ENCODE peak calls at places on chromosomes 6 and 20, in ten cellular contexts. L is WTC11, K is MM.1S, Y is Calu3, F is fibroblast of mammary gland, T is lung, B is endothelial cell, G is lower leg skin, R is mucosa of descending colon, V is RWPE1. W is an unnamed sample.

GRCh38 chr20:46820682-46821081 is 74.0 kb upstream of the EYA2 start:
- DNase-seq in L (peak; percentile 64), K (no peak), Y (no peak), F (no peak), T (no peak), B (no peak), G (no peak), R (peak; percentile 65), V (no peak), W (no peak)

GRCh38 chr6:138517635-138518034 is 18.3 kb upstream of the NHSL1 start:
- DNase-seq in L (peak; percentile 66), K (peak; percentile 79), Y (peak; percentile 40), F (peak; percentile 47), T (no peak), B (peak; percentile 36), G (no peak), R (peak; percentile 67), V (peak; percentile 34), W (no peak)

GRCh38 chr6:87919001-87919400 is 128.6 kb upstream of the SPACA1 start:
- DNase-seq in L (no peak), K (no peak), Y (no peak), F (no peak), T (no peak), B (no peak), G (no peak), R (no peak), V (no peak), W (no peak)

GRCh38 chr6:15628499-15629131 is 34.2 kb downstream of the DTNBP1 start:
- DNase-seq in L (no peak), K (no peak), Y (no peak), F (peak; percentile 88), T (no peak), B (no peak), G (no peak), R (no peak), V (no peak), W (peak; percentile 59)

GRCh38 chr6:129886401-129887155 is 25.5 kb upstream of the TMEM244 start:
- DNase-seq in L (no peak), K (no peak), Y (no peak), F (no peak), T (no peak), B (no peak), G (no peak), R (no peak), V (no peak), W (no peak)

GRCh38 chr6:148934534-148934933 is 187.7 kb downstream of the UST start:
- DNase-seq in L (no peak), K (no peak), Y (no peak), F (peak; percentile 60), T (peak; percentile 39), B (no peak), G (peak; percentile 35), R (no peak), V (no peak), W (no peak)

GRCh38 chr20:57807418-57808265 is 97.8 kb upstream of the PMEPA1 start:
- DNase-seq in L (no peak), K (no peak), Y (no peak), F (no peak), T (no peak), B (no peak), G (no peak), R (no peak), V (no peak), W (no peak)

GRCh38 chr6:161010418-161010817 is 18.8 kb downstream of the MAP3K4 start:
- DNase-seq in L (no peak), K (no peak), Y (no peak), F (peak; percentile 85), T (no peak), B (no peak), G (no peak), R (no peak), V (peak; percentile 37), W (no peak)

GRCh38 chr6:144055121-144055931 is 40.0 kb downstream of the SF3B5 start:
- DNase-seq in L (no peak), K (peak; percentile 42), Y (no peak), F (no peak), T (no peak), B (no peak), G (no peak), R (no peak), V (no peak), W (no peak)

GRCh38 chr6:18507018-18507415 is 119.9 kb downstream of the RNF144B start:
- DNase-seq in L (no peak), K (no peak), Y (no peak), F (no peak), T (no peak), B (no peak), G (no peak), R (no peak), V (no peak), W (no peak)

GRCh38 chr20:11112837-11113236 is 439.0 kb upstream of the JAG1 start:
- DNase-seq in L (no peak), K (no peak), Y (no peak), F (peak; percentile 15), T (no peak), B (no peak), G (no peak), R (no peak), V (no peak), W (no peak)

GRCh38 chr6:89351632-89352328 is 742 bp downstream of the UBE2J1 start:
- DNase-seq in L (no peak), K (no peak), Y (no peak), F (no peak), T (no peak), B (no peak), G (no peak), R (no peak), V (no peak), W (no peak)

GRCh38 chr6:6556738-6557503 is 31.6 kb upstream of the LY86 start:
- DNase-seq in L (peak; percentile 71), K (peak; percentile 39), Y (peak; percentile 51), F (peak; percentile 48), T (no peak), B (peak; percentile 77), G (no peak), R (peak; percentile 48), V (peak; percentile 59), W (peak; percentile 23)

GRCh38 chr6:110551088-110551487 is 74.7 kb upstream of the SLC22A16 start:
- DNase-seq in L (no peak), K (no peak), Y (no peak), F (no peak), T (no peak), B (no peak), G (no peak), R (no peak), V (no peak), W (no peak)

GRCh38 chr6:70985151-70985550 is 28.3 kb upstream of the B3GAT2 start:
- DNase-seq in L (no peak), K (no peak), Y (no peak), F (no peak), T (no peak), B (no peak), G (no peak), R (no peak), V (no peak), W (no peak)

GRCh38 chr6:34344314-34344713 is 48.2 kb downstream of the NUDT3 start:
- DNase-seq in L (no peak), K (no peak), Y (no peak), F (no peak), T (no peak), B (no peak), G (no peak), R (no peak), V (no peak), W (no peak)
- TF ChIP-seq CTCF in L (no peak), K (no peak), Y (no peak), F (no peak), T (no peak), B (no peak), G (no peak), R (no peak), V (no peak), W (no peak)

DNA sequence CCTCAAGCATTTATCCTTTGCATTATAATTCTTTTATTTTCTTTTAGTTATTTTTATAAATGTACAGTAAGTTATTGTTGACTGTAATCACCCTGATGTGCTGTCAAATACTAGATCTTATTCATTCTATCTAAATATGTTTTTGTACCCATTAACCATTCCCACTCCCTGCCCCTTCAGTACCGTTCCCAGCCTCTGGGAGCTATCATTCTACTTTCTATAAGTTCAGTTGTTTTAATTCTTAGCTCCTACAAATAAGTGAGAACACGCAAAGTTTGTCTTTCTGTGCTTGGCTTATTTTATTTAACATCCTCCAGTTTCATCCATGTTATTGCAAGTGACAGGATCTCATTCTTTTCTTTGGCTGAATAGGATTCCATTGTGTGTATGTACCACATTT is 12.5 kb upstream of the ERVFRD-1 start:
- DNase-seq in L (no peak), K (no peak), Y (no peak), F (no peak), T (no peak), B (no peak), G (no peak), R (no peak), V (no peak), W (no peak)
- TF ChIP-seq CTCF in L (no peak), K (no peak), Y (no peak), F (peak; percentile 14), T (no peak), B (no peak), G (no peak), R (no peak), V (no peak), W (no peak)

DNA sequence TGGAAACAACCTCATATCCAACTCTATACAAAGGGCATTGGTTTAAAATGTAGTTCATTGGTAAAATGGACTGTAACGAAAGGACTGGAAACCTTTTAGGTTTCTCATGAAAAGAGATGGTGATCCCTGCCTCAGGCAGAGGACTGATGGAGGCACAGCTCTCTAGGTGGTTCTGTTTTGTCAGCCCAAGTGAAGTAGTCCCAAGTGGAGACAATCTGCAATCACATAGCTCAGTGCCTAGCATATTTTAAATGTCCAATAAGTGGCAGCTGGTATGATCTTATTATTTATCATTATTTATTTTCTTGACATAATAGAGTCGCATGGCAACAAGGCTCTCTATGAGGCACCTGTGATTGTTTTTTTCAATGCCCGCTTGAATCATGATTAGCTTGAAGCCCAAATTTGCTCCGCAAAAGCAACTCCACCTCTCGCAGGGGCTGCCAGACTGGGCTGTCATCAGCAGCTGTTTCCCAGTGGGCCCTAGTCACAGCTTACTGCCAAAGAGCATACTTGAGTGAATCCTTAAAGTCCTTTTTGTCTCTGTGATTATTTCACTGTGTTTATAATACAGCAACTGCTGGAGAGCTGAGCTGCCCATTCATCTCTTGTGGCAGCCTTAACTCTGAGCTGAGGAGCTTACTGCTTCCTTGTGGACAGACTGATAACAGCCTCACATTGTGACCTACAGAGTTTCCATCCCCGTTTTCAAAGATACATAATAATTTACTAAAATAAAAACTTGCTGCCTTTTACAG is 19.7 kb upstream of the ENPP1 start:
- DNase-seq in L (no peak), K (no peak), Y (no peak), F (peak; percentile 55), T (no peak), B (no peak), G (no peak), R (no peak), V (no peak), W (no peak)
- TF ChIP-seq CTCF in L (no peak), K (no peak), Y (no peak), F (peak; percentile 45), T (no peak), B (no peak), G (no peak), R (no peak), V (no peak), W (peak; percentile 56)

GRCh38 chr6:146775227-146775626 is 176.5 kb downstream of the ADGB start:
- DNase-seq in L (no peak), K (no peak), Y (no peak), F (peak; percentile 8), T (no peak), B (no peak), G (no peak), R (no peak), V (peak; percentile 2), W (no peak)
- TF ChIP-seq CTCF in L (no peak), K (no peak), Y (no peak), F (peak; percentile 5), T (no peak), B (no peak), G (no peak), R (no peak), V (no peak), W (no peak)

GRCh38 chr6:139944131-139944530 is 569.7 kb upstream of the CITED2 start:
- DNase-seq in L (no peak), K (no peak), Y (no peak), F (no peak), T (no peak), B (no peak), G (no peak), R (no peak), V (no peak), W (no peak)
- TF ChIP-seq CTCF in L (no peak), K (no peak), Y (no peak), F (no peak), T (no peak), B (no peak), G (no peak), R (no peak), V (no peak), W (no peak)

W was measured in AG09309.